ENCODE peak calls at places on chromosomes 2 and 18, in nine cellular contexts. C is upper lobe of left lung, E is IMR-90, F is tibial artery, V is heart right ventricle, W is K562, M is brain microvascular endothelial cell, P is AG04450, S is H9. I is an unnamed sample.

GRCh38 chr2:11710632-11711381 is 35.6 kb upstream of the LPIN1 start:
- DNase-seq in C (no peak), E (no peak), F (no peak), V (no peak), W (no peak), M (no peak), P (no peak), S (no peak), I (no peak)

GRCh38 chr2:220143336-220143735 is 515.9 kb downstream of the SLC4A3 start:
- DNase-seq in C (no peak), E (peak; percentile 86), F (no peak), V (no peak), W (no peak), M (peak; percentile 72), P (peak; percentile 30), S (no peak), I (no peak)

GRCh38 chr2:183207110-183207509 is 82.9 kb downstream of the NUP35 start:
- DNase-seq in C (no peak), E (peak; percentile 28), F (no peak), V (no peak), W (peak; percentile 10), M (peak; percentile 20), P (peak; percentile 11), S (no peak), I (no peak)

GRCh38 chr18:62644773-62645172 is 70.6 kb upstream of the PHLPP1 start:
- DNase-seq in C (no peak), E (no peak), F (no peak), V (no peak), W (no peak), M (no peak), P (no peak), S (no peak), I (no peak)

GRCh38 chr2:63764630-63765029 is 77.1 kb upstream of the UGP2 start:
- DNase-seq in C (no peak), E (no peak), F (no peak), V (no peak), W (no peak), M (no peak), P (no peak), S (no peak), I (no peak)

GRCh38 chr18:24274822-24275221 is 122.8 kb downstream of the OSBPL1A start:
- DNase-seq in C (peak; percentile 54), E (no peak), F (peak; percentile 48), V (peak; percentile 23), W (no peak), M (no peak), P (no peak), S (no peak), I (no peak)

GRCh38 chr2:36450466-36451196 is 95.1 kb downstream of the CRIM1 start:
- DNase-seq in C (no peak), E (peak; percentile 89), F (no peak), V (no peak), W (no peak), M (peak; percentile 83), P (no peak), S (no peak), I (no peak)

GRCh38 chr2:128327180-128327964 is 8.7 kb upstream of the HS6ST1 start:
- DNase-seq in C (no peak), E (no peak), F (no peak), V (no peak), W (no peak), M (no peak), P (no peak), S (no peak), I (no peak)

GRCh38 chr2:241011751-241012510 is 13.5 kb downstream of the SNED1 start:
- DNase-seq in C (peak; percentile 18), E (no peak), F (no peak), V (no peak), W (no peak), M (no peak), P (no peak), S (peak; percentile 20), I (no peak)

GRCh38 chr18:9547767-9548166 is 66.6 kb downstream of the PPP4R1 start:
- DNase-seq in C (peak; percentile 28), E (no peak), F (no peak), V (no peak), W (no peak), M (no peak), P (no peak), S (no peak), I (no peak)

GRCh38 chr2:9982891-9983290 is 31.4 kb downstream of the GRHL1 start:
- DNase-seq in C (no peak), E (no peak), F (no peak), V (no peak), W (no peak), M (no peak), P (no peak), S (no peak), I (no peak)

GRCh38 chr2:222000326-222000725 is 298.5 kb downstream of the PAX3 start:
- DNase-seq in C (no peak), E (peak; percentile 95), F (no peak), V (no peak), W (no peak), M (peak; percentile 74), P (peak; percentile 76), S (no peak), I (no peak)

DNA sequence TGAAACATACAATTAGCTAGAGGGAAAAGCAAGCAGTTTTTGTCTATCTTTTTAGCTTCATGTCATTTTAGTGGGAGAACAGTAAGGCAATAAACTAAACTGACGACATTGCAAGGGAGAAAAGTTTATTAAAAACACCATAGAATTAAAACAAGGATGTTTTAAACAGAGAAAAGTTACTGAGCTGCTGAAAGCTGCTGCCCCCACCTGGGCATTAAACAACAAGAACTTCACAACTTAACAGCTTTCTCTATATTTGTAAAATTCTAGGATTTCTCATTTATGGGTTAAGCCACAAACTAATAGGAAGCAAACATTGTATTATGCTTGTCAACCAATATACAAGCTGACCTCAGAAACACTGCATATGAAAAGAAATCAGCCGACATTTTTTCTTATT is 289.2 kb downstream of the ERBB4 start:
- DNase-seq in C (no peak), E (peak; percentile 39), F (no peak), V (no peak), W (no peak), M (peak; percentile 4), P (no peak), S (no peak), I (no peak)
- TF ChIP-seq CTCF in C (no peak), E (peak; percentile 60), F (peak; percentile 14), V (no peak), W (no peak), M (peak; percentile 67), P (peak; percentile 33), S (peak; percentile 51), I (no peak)

GRCh38 chr2:159194241-159194640 is 92.3 kb downstream of the WDSUB1 start:
- DNase-seq in C (no peak), E (no peak), F (no peak), V (no peak), W (no peak), M (no peak), P (no peak), S (no peak), I (no peak)
- H3K27ac ChIP-seq in C (no peak overlapping the region), E (no peak overlapping the region), F (no peak overlapping the region), V (no peak overlapping the region), W (no peak overlapping the region), M (no peak overlapping the region), P (no peak overlapping the region), S (no peak overlapping the region), I (no peak overlapping the region)

GRCh38 chr2:35428548-35428947 is 927.0 kb upstream of the CRIM1 start:
- DNase-seq in C (no peak), E (no peak), F (no peak), V (no peak), W (peak; percentile 36), M (peak; percentile 1), P (no peak), S (peak; percentile 65), I (no peak)
- TF ChIP-seq CTCF in C (no peak), E (peak; percentile 28), F (no peak), V (peak; percentile 22), W (peak; percentile 35), M (peak; percentile 71), P (peak; percentile 34), S (peak; percentile 71), I (no peak)

GRCh38 chr2:101064868-101065549 is 62.9 kb downstream of the RPL31 start:
- DNase-seq in C (no peak), E (peak; percentile 41), F (no peak), V (no peak), W (no peak), M (peak; percentile 40), P (no peak), S (no peak), I (no peak)
- H3K27ac ChIP-seq in C (no peak overlapping the region), E (no peak overlapping the region), F (no peak overlapping the region), V (no peak overlapping the region), W (no peak overlapping the region), M (no peak overlapping the region), P (no peak overlapping the region), S (no peak overlapping the region), I (no peak overlapping the region)

DNA sequence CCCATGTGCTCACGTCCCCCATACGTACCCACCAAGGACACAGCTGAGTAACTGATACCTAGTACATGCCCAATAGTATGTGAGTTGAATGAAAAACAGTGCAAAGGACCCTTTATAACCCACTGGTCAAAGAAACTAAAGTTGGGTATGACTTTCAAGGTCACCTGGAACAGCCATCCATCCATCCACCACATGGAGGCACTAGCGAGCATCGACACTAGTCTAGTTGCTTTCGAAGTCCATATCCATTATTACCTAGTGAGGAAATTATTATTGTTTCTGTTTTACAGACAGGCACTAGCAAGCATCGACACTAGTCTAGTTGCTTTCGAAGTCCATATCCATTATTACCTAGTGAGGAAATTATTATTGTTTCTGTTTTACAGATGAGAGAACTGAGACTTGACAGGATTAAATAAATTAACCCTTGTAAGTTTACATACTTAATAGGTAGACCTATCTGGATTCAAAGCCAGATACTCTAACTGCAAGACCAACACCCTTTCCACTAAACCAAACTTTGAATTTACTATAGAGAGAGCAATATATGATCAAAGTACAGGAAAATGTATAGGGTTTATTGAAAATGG is 233.7 kb downstream of the METTL4 start:
- DNase-seq in C (no peak), E (peak; percentile 50), F (peak; percentile 22), V (peak; percentile 10), W (peak; percentile 60), M (peak; percentile 31), P (no peak), S (no peak), I (peak; percentile 16)
- TF ChIP-seq CTCF in C (peak; percentile 15), E (peak; percentile 63), F (peak; percentile 58), V (peak; percentile 40), W (peak; percentile 41), M (peak; percentile 70), P (peak; percentile 59), S (peak; percentile 83), I (peak; percentile 72)

DNA sequence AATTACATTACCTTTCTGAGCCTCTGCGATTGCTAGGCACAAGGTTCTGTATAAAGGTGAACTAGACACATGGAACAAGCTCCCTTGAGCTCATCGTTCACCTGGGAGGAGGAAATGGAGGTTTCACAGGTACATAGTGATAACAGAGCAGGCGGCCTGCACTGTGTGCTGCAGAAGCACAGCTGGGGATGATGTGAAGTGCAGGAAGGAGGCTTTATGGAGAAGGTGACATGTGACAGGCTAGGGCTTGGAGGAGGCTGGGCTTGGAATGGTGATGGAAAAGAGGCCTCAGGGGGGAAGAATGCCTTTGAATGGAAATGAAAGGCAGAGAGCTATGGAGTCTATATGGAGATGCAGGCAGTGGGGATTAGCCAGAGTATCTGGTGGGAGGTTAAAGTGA is 22.9 kb downstream of the MARCHF4 start:
- DNase-seq in C (no peak), E (no peak), F (no peak), V (no peak), W (no peak), M (no peak), P (no peak), S (peak; percentile 67), I (no peak)
- H3K27ac ChIP-seq in C (no peak overlapping the region), E (no peak overlapping the region), F (no peak overlapping the region), V (no peak overlapping the region), W (no peak overlapping the region), M (no peak overlapping the region), P (peak overlapping the region; percentile 11), S (no peak overlapping the region), I (peak overlapping the region; percentile 5)